ENCODE peak calls at places on chromosomes 5 and 9, in six cellular contexts. One of them, this sample, is unnamed.

GRCh38 chr9:130117816-130118632 is 54.2 kb upstream of the NCS1 start:
- DNase-seq in anterior cingulate cortex: no peak
- DNase-seq in activated CD4-positive, alpha-beta T cell treated with anti-CD3 and anti-CD28 coated beads, Interleukin-2, amount 50 U/mL, for 48 hours: no peak
- DNase-seq in D721Med: no peak
- DNase-seq in EL: peak
- DNase-seq in T-helper 9 cell: no peak
- DNase-seq in this sample: no peak

GRCh38 chr5:127993476-127993875 is 90.1 kb upstream of the SLC12A2 start:
- DNase-seq in activated CD4-positive, alpha-beta T cell treated with anti-CD3 and anti-CD28 coated beads, Interleukin-2, amount 50 U/mL, for 48 hours: no peak
- DNase-seq in D721Med: no peak
- DNase-seq in anterior cingulate cortex: no peak
- DNase-seq in T-helper 9 cell: no peak
- DNase-seq in EL: no peak
- DNase-seq in this sample: no peak

GRCh38 chr9:126334626-126335621 is 8.3 kb downstream of the MVB12B start:
- DNase-seq in T-helper 9 cell: no peak
- DNase-seq in anterior cingulate cortex: no peak
- DNase-seq in EL: no peak
- DNase-seq in D721Med: no peak
- DNase-seq in activated CD4-positive, alpha-beta T cell treated with anti-CD3 and anti-CD28 coated beads, Interleukin-2, amount 50 U/mL, for 48 hours: no peak
- DNase-seq in this sample: no peak

GRCh38 chr5:115686692-115687054 is 60.8 kb upstream of the TMED7 start:
- DNase-seq in D721Med: no peak
- DNase-seq in EL: peak
- DNase-seq in anterior cingulate cortex: no peak
- DNase-seq in activated CD4-positive, alpha-beta T cell treated with anti-CD3 and anti-CD28 coated beads, Interleukin-2, amount 50 U/mL, for 48 hours: no peak
- DNase-seq in T-helper 9 cell: no peak
- DNase-seq in this sample: no peak

GRCh38 chr5:175902013-175902412 is 30.6 kb downstream of the CPLX2 start:
- DNase-seq in T-helper 9 cell: no peak
- DNase-seq in activated CD4-positive, alpha-beta T cell treated with anti-CD3 and anti-CD28 coated beads, Interleukin-2, amount 50 U/mL, for 48 hours: no peak
- DNase-seq in EL: no peak
- DNase-seq in D721Med: peak
- DNase-seq in anterior cingulate cortex: no peak
- DNase-seq in this sample: no peak

GRCh38 chr5:103393131-103393754 is 134.7 kb downstream of the MACIR start:
- DNase-seq in anterior cingulate cortex: no peak
- DNase-seq in activated CD4-positive, alpha-beta T cell treated with anti-CD3 and anti-CD28 coated beads, Interleukin-2, amount 50 U/mL, for 48 hours: no peak
- DNase-seq in D721Med: no peak
- DNase-seq in T-helper 9 cell: no peak
- DNase-seq in EL: peak
- DNase-seq in this sample: no peak

GRCh38 chr5:57816108-57816507 is 333.5 kb upstream of the ACTBL2 start:
- DNase-seq in activated CD4-positive, alpha-beta T cell treated with anti-CD3 and anti-CD28 coated beads, Interleukin-2, amount 50 U/mL, for 48 hours: no peak
- DNase-seq in D721Med: no peak
- DNase-seq in EL: peak
- DNase-seq in T-helper 9 cell: no peak
- DNase-seq in anterior cingulate cortex: no peak
- DNase-seq in this sample: no peak

GRCh38 chr9:72871685-72872084 is 81.2 kb downstream of the ALDH1A1 start:
- DNase-seq in D721Med: no peak
- DNase-seq in activated CD4-positive, alpha-beta T cell treated with anti-CD3 and anti-CD28 coated beads, Interleukin-2, amount 50 U/mL, for 48 hours: no peak
- DNase-seq in anterior cingulate cortex: no peak
- DNase-seq in EL: peak
- DNase-seq in T-helper 9 cell: no peak
- DNase-seq in this sample: no peak

GRCh38 chr9:36623280-36623679 is 50.6 kb downstream of the MELK start:
- DNase-seq in activated CD4-positive, alpha-beta T cell treated with anti-CD3 and anti-CD28 coated beads, Interleukin-2, amount 50 U/mL, for 48 hours: no peak
- DNase-seq in EL: peak
- DNase-seq in anterior cingulate cortex: no peak
- DNase-seq in D721Med: no peak
- DNase-seq in T-helper 9 cell: no peak
- DNase-seq in this sample: no peak

GRCh38 chr9:93136011-93136440 is 2.0 kb upstream of the NINJ1 start:
- DNase-seq in activated CD4-positive, alpha-beta T cell treated with anti-CD3 and anti-CD28 coated beads, Interleukin-2, amount 50 U/mL, for 48 hours: no peak
- DNase-seq in anterior cingulate cortex: no peak
- DNase-seq in D721Med: no peak
- DNase-seq in EL: no peak
- DNase-seq in T-helper 9 cell: no peak
- DNase-seq in this sample: no peak

GRCh38 chr5:78523314-78524193 is 125.0 kb downstream of the LHFPL2 start:
- DNase-seq in D721Med: no peak
- DNase-seq in activated CD4-positive, alpha-beta T cell treated with anti-CD3 and anti-CD28 coated beads, Interleukin-2, amount 50 U/mL, for 48 hours: no peak
- DNase-seq in anterior cingulate cortex: no peak
- DNase-seq in T-helper 9 cell: no peak
- DNase-seq in EL: no peak
- DNase-seq in this sample: no peak

GRCh38 chr5:34692781-34693180 is 36.7 kb downstream of the RAI14 start:
- DNase-seq in activated CD4-positive, alpha-beta T cell treated with anti-CD3 and anti-CD28 coated beads, Interleukin-2, amount 50 U/mL, for 48 hours: no peak
- DNase-seq in EL: no peak
- DNase-seq in anterior cingulate cortex: no peak
- DNase-seq in D721Med: no peak
- DNase-seq in T-helper 9 cell: no peak
- DNase-seq in this sample: no peak

GRCh38 chr9:14811844-14812243 is 89.3 kb upstream of the CER1 start:
- DNase-seq in T-helper 9 cell: no peak
- DNase-seq in activated CD4-positive, alpha-beta T cell treated with anti-CD3 and anti-CD28 coated beads, Interleukin-2, amount 50 U/mL, for 48 hours: no peak
- DNase-seq in anterior cingulate cortex: no peak
- DNase-seq in EL: no peak
- DNase-seq in D721Med: no peak
- DNase-seq in this sample: no peak

GRCh38 chr9:137380171-137380570 is 42.8 kb downstream of the EXD3 start:
- DNase-seq in EL: no peak
- DNase-seq in T-helper 9 cell: no peak
- DNase-seq in anterior cingulate cortex: no peak
- DNase-seq in D721Med: no peak
- DNase-seq in activated CD4-positive, alpha-beta T cell treated with anti-CD3 and anti-CD28 coated beads, Interleukin-2, amount 50 U/mL, for 48 hours: no peak
- DNase-seq in this sample: no peak

GRCh38 chr5:66518753-66519152 is 77.4 kb upstream of the MAST4 start:
- DNase-seq in T-helper 9 cell: no peak
- DNase-seq in activated CD4-positive, alpha-beta T cell treated with anti-CD3 and anti-CD28 coated beads, Interleukin-2, amount 50 U/mL, for 48 hours: no peak
- DNase-seq in anterior cingulate cortex: no peak
- DNase-seq in EL: peak
- DNase-seq in D721Med: no peak
- DNase-seq in this sample: no peak

GRCh38 chr5:115366223-115366622 is 69.8 kb upstream of the CCDC112 start:
- DNase-seq in EL: peak
- DNase-seq in T-helper 9 cell: no peak
- DNase-seq in anterior cingulate cortex: no peak
- DNase-seq in D721Med: no peak
- DNase-seq in activated CD4-positive, alpha-beta T cell treated with anti-CD3 and anti-CD28 coated beads, Interleukin-2, amount 50 U/mL, for 48 hours: no peak
- DNase-seq in this sample: no peak

GRCh38 chr9:107734231-107735014 is 244.9 kb upstream of the KLF4 start:
- DNase-seq in anterior cingulate cortex: no peak
- DNase-seq in T-helper 9 cell: no peak
- DNase-seq in EL: peak
- DNase-seq in activated CD4-positive, alpha-beta T cell treated with anti-CD3 and anti-CD28 coated beads, Interleukin-2, amount 50 U/mL, for 48 hours: no peak
- DNase-seq in D721Med: no peak
- DNase-seq in this sample: no peak